ENCODE peak calls at places on chromosome 20, in seven cellular contexts. P is PC-3; G is A673; T is GM23338; N is fibroblast of lung; C is CD8-positive, alpha-beta T cell; Q is heart left ventricle. O is an unnamed sample. For H3K36me3, the result is how much of the 10 kb centered on the place peaks cover.

GRCh38 chr20:21344961-21345360 is 41.8 kb downstream of the XRN2 start:
- DNase-seq in P (no peak), G (no peak), T (no peak), N (no peak), C (no peak), Q (no peak), O (no peak)

GRCh38 chr20:5945963-5946362 is 4.4 kb downstream of the TRMT6 start:
- DNase-seq in P (peak), G (peak), T (no peak), N (peak), C (no peak), Q (no peak), O (no peak)

GRCh38 chr20:59676877-59677140 is 72.5 kb downstream of the PHACTR3 start:
- DNase-seq in P (no peak), G (no peak), T (no peak), N (no peak), C (no peak), Q (no peak), O (no peak)

GRCh38 chr20:61857884-61858283 is 207.8 kb downstream of the TAF4 start:
- DNase-seq in P (no peak), G (no peak), T (no peak), N (no peak), C (no peak), Q (no peak), O (no peak)

GRCh38 chr20:59177266-59178250 is 13.9 kb downstream of the ZNF831 start:
- DNase-seq in P (no peak), G (no peak), T (no peak), N (no peak), C (no peak), Q (no peak), O (no peak)

GRCh38 chr20:610130-611046 is at the start of gene TCF15:
- DNase-seq in P (peak), G (peak), T (peak), N (no peak), C (no peak), Q (peak), O (no peak)

GRCh38 chr20:12414446-12415274 is 497.0 kb downstream of the BTBD3 start:
- DNase-seq in P (peak), G (no peak), T (no peak), N (no peak), C (no peak), Q (no peak), O (no peak)

GRCh38 chr20:51469578-51470520 is 72.7 kb downstream of the NFATC2 start:
- DNase-seq in P (no peak), G (no peak), T (no peak), N (no peak), C (no peak), Q (no peak), O (no peak)

GRCh38 chr20:584375-585301 is 25.5 kb downstream of the TCF15 start:
- DNase-seq in P (peak), G (no peak), T (peak), N (no peak), C (no peak), Q (no peak), O (no peak)

GRCh38 chr20:13261460-13262301 is 40.6 kb downstream of the ISM1 start:
- DNase-seq in P (peak), G (peak), T (peak), N (peak), C (peak), Q (peak), O (no peak)

GRCh38 chr20:60001027-60001567 is 42.9 kb downstream of the CDH26 start:
- DNase-seq in P (peak), G (no peak), T (no peak), N (peak), C (no peak), Q (no peak), O (no peak)

GRCh38 chr20:32236819-32237218 is 29.1 kb downstream of the POFUT1 start:
- DNase-seq in P (no peak), G (no peak), T (no peak), N (no peak), C (no peak), Q (no peak), O (no peak)

GRCh38 chr20:728022-728944 is 40.0 kb downstream of the SLC52A3 start:
- DNase-seq in P (peak), G (peak), T (peak), N (peak), C (no peak), Q (peak), O (no peak)

GRCh38 chr20:20561172-20561571 is 151.3 kb downstream of the RALGAPA2 start:
- DNase-seq in P (no peak), G (no peak), T (peak), N (no peak), C (no peak), Q (no peak), O (no peak)

GRCh38 chr20:11445891-11446290 is 471.8 kb upstream of the BTBD3 start:
- DNase-seq in P (no peak), G (no peak), T (no peak), N (no peak), C (no peak), Q (no peak), O (no peak)

GRCh38 chr20:17381701-17382100 is 149.5 kb downstream of the BFSP1 start:
- DNase-seq in P (peak), G (no peak), T (no peak), N (no peak), C (no peak), Q (no peak), O (no peak)

GRCh38 chr20:2673453-2673852 is 9.4 kb upstream of the IDH3B start:
- DNase-seq in P (no peak), G (no peak), T (no peak), N (no peak), C (no peak), Q (no peak), O (no peak)
- H3K36me3 ChIP-seq in P (under half), G (under half), T (under half), N (under half), C (under half), Q (under half), O (under half)

DNA sequence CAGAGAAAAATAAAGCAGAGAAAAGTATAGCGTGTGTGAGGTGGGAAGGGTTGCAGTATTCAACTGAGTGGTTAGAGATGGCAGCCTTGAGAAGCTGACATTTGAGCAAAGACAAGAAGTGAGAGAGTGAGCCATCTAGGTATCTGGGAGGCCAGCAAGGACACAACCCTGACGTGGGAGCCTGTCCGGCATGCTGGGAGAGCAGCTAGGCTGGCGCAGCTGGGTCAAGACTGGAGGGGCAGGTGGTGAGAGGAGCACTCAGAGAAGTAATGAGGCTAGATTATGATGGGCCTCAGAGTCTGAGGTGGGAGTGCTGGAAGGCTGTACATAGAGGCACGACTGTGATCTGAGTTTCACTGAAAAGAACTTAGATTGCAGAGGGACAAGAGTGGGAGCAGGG is 12.9 kb downstream of the TTPAL start:
- DNase-seq in P (no peak), G (no peak), T (no peak), N (no peak), C (no peak), Q (no peak), O (no peak)
- H3K36me3 ChIP-seq in P (under half), G (under half), T (under half), N (under half), C (under half), Q (under half), O (under half)

GRCh38 chr20:35729836-35730582 is 12.1 kb downstream of the RBM39 start:
- DNase-seq in P (no peak), G (no peak), T (no peak), N (no peak), C (no peak), Q (no peak), O (no peak)

GRCh38 chr20:35730583-35731468 is 11.2 kb downstream of the RBM39 start:
- DNase-seq in P (no peak), G (no peak), T (no peak), N (no peak), C (no peak), Q (no peak), O (no peak)

GRCh38 chr20:35731469-35731788 is 10.6 kb downstream of the RBM39 start:
- DNase-seq in P (no peak), G (no peak), T (no peak), N (no peak), C (no peak), Q (no peak), O (no peak)

GRCh38 chr20:35726759-35727711 is 15.0 kb downstream of the RBM39 start:
- DNase-seq in P (no peak), G (no peak), T (no peak), N (no peak), C (no peak), Q (no peak), O (no peak)

DNA sequence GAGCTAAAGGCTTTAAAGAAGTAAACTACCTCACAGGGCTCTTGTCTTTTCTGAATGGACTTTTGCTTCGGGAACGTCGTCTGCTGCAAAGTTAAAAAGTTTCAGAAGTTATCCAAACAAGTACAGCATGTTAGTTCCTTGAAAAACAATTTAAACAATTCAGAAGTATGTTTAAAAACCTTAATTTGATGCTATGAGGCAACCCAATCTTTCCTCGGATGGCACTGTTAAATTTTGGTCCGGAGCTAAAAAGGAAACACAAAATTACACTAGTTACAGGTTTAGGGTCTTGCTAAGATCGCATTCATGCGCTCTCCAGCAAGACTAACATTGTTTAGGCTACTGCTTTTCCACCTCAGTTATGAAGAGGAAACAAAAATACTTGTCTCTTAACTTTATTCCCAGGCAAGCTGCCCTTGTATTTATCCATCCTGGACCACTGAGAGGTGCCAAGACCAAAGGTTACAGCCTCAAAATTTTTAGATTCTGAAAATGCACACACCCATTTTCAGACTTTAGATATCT is 12.7 kb downstream of the RBM39 start:
- DNase-seq in P (no peak), G (no peak), T (no peak), N (no peak), C (no peak), Q (no peak), O (no peak)
- H3K36me3 ChIP-seq in P (half or more), G (half or more), T (half or more), N (under half), C (half or more), Q (half or more), O (under half)

GRCh38 chr20:48984575-48985219 is 61.4 kb upstream of the CSE1L start:
- DNase-seq in P (no peak), G (no peak), T (no peak), N (no peak), C (no peak), Q (no peak), O (no peak)
- H3K36me3 ChIP-seq in P (half or more), G (under half), T (under half), N (under half), C (under half), Q (under half), O (under half)

GRCh38 chr20:62886709-62887058 is 25.1 kb upstream of the TCFL5 start:
- DNase-seq in P (no peak), G (no peak), T (no peak), N (no peak), C (no peak), Q (no peak), O (no peak)
- H3K36me3 ChIP-seq in P (under half), G (under half), T (under half), N (under half), C (under half), Q (under half), O (under half)

GRCh38 chr20:38663660-38664059 is 60.6 kb upstream of the SLC32A1 start:
- DNase-seq in P (no peak), G (no peak), T (no peak), N (no peak), C (no peak), Q (no peak), O (no peak)
- H3K36me3 ChIP-seq in P (under half), G (under half), T (under half), N (under half), C (under half), Q (under half), O (under half)

GRCh38 chr20:44621325-44621724 is 30.2 kb downstream of the ADA start:
- DNase-seq in P (no peak), G (no peak), T (no peak), N (no peak), C (no peak), Q (peak), O (no peak)

GRCh38 chr20:44618318-44618731 is 33.2 kb downstream of the ADA start:
- DNase-seq in P (no peak), G (no peak), T (no peak), N (no peak), C (no peak), Q (peak), O (no peak)

GRCh38 chr20:44619294-44619693 is 32.2 kb downstream of the ADA start:
- DNase-seq in P (no peak), G (no peak), T (no peak), N (no peak), C (no peak), Q (no peak), O (no peak)

GRCh38 chr20:44621939-44622338 is 29.6 kb downstream of the ADA start:
- DNase-seq in P (no peak), G (no peak), T (no peak), N (no peak), C (no peak), Q (peak), O (no peak)

GRCh38 chr20:44620030-44620429 is 31.5 kb downstream of the ADA start:
- DNase-seq in P (no peak), G (no peak), T (no peak), N (no peak), C (no peak), Q (no peak), O (no peak)
- H3K36me3 ChIP-seq in P (under half), G (under half), T (under half), N (under half), C (under half), Q (under half), O (under half)

GRCh38 chr20:9985773-9986172 is 49.0 kb upstream of the ANKEF1 start:
- DNase-seq in P (no peak), G (no peak), T (no peak), N (no peak), C (no peak), Q (no peak), O (no peak)
- H3K36me3 ChIP-seq in P (under half), G (under half), T (under half), N (under half), C (under half), Q (under half), O (under half)